ENCODE peak calls at places on chromosomes 5 and 9, in five cellular contexts. W, T, R, I and E are unnamed samples.

GRCh38 chr5:36874465-36874864 is 2.1 kb upstream of the NIPBL start:
- DNase-seq in W (no peak), T (no peak), R (no peak), I (peak), E (no peak)

GRCh38 chr9:96667363-96667728 is 12.2 kb upstream of the PRXL2C start:
- DNase-seq in W (no peak), T (no peak), R (no peak), I (no peak), E (no peak)

GRCh38 chr5:173968154-173968553 is 20.8 kb upstream of the C5orf47 start:
- DNase-seq in W (no peak), T (no peak), R (no peak), I (no peak), E (no peak)

GRCh38 chr5:64147849-64148441 is 17.7 kb upstream of the RNF180 start:
- DNase-seq in W (peak), T (peak), R (peak), I (peak), E (no peak)

GRCh38 chr5:35545190-35545589 is 72.5 kb upstream of the SPEF2 start:
- DNase-seq in W (no peak), T (no peak), R (no peak), I (no peak), E (no peak)

GRCh38 chr9:105681724-105682123 is 12.6 kb upstream of the TMEM38B start:
- DNase-seq in W (peak), T (peak), R (no peak), I (peak), E (no peak)

GRCh38 chr5:169860585-169860984 is 119.7 kb downstream of the INSYN2B start:
- DNase-seq in W (no peak), T (no peak), R (no peak), I (no peak), E (no peak)

GRCh38 chr9:137021979-137022619 is 5.9 kb downstream of the ABCA2 start:
- DNase-seq in W (peak), T (peak), R (peak), I (no peak), E (no peak)

GRCh38 chr9:130897105-130897751 is 616 bp upstream of the QRFP start:
- DNase-seq in W (no peak), T (no peak), R (no peak), I (no peak), E (no peak)

GRCh38 chr5:9361835-9362234 is 184.0 kb downstream of the SEMA5A start:
- DNase-seq in W (peak), T (peak), R (peak), I (peak), E (peak)

GRCh38 chr9:38067611-38067891 is 1.5 kb downstream of the SHB start:
- DNase-seq in W (no peak), T (no peak), R (no peak), I (no peak), E (no peak)

GRCh38 chr5:80507663-80508062 is 19.8 kb downstream of the FAM151B start:
- DNase-seq in W (no peak), T (no peak), R (no peak), I (no peak), E (no peak)

GRCh38 chr9:127904888-127905728 is 5.7 kb upstream of the ST6GALNAC6 start:
- DNase-seq in W (no peak), T (no peak), R (peak), I (no peak), E (no peak)

GRCh38 chr5:65126670-65127069 is 355.1 kb downstream of the ADAMTS6 start:
- DNase-seq in W (no peak), T (peak), R (no peak), I (peak), E (no peak)

GRCh38 chr5:74441616-74442015 is 198.9 kb downstream of the ENC1 start:
- DNase-seq in W (no peak), T (no peak), R (no peak), I (no peak), E (no peak)

GRCh38 chr5:56412601-56413379 is 179.7 kb upstream of the ANKRD55 start:
- DNase-seq in W (no peak), T (no peak), R (peak), I (no peak), E (no peak)

GRCh38 chr5:131258733-131259132 is 5.1 kb upstream of the CDC42SE2 start:
- DNase-seq in W (no peak), T (no peak), R (no peak), I (no peak), E (no peak)

GRCh38 chr9:87119328-87119881 is 172.1 kb upstream of the GAS1 start:
- DNase-seq in W (peak), T (peak), R (no peak), I (peak), E (no peak)

GRCh38 chr9:138028596-138028995 is 151.0 kb downstream of the CACNA1B start:
- DNase-seq in W (no peak), T (no peak), R (no peak), I (no peak), E (no peak)

GRCh38 chr9:134434896-134435506 is 108.7 kb downstream of the RXRA start:
- DNase-seq in W (peak), T (peak), R (peak), I (peak), E (peak)

GRCh38 chr9:37464426-37465248 is 613 bp downstream of the ZBTB5 start:
- DNase-seq in W (peak), T (peak), R (peak), I (peak), E (no peak)

GRCh38 chr5:171757853-171758535 is 27.6 kb upstream of the SMIM23 start:
- DNase-seq in W (peak), T (peak), R (no peak), I (peak), E (no peak)

GRCh38 chr5:180860273-180860886 is 696 bp downstream of the ZFP62 start:
- DNase-seq in W (no peak), T (no peak), R (peak), I (peak), E (no peak)

GRCh38 chr5:38601843-38602424 is 45.5 kb upstream of the LIFR start:
- DNase-seq in W (no peak), T (no peak), R (no peak), I (peak), E (peak)

GRCh38 chr5:179840321-179840720 is 18.3 kb downstream of the MRNIP start:
- DNase-seq in W (peak), T (no peak), R (no peak), I (no peak), E (no peak)

GRCh38 chr5:84383816-84384603 is 670 bp downstream of the EDIL3 start:
- DNase-seq in W (peak), T (peak), R (peak), I (peak), E (no peak)

GRCh38 chr5:136080483-136081180 is 51.8 kb downstream of the TGFBI start:
- DNase-seq in W (peak), T (peak), R (peak), I (peak), E (peak)

GRCh38 chr9:130235558-130236435 is 29.8 kb upstream of the HMCN2 start:
- DNase-seq in W (peak), T (peak), R (peak), I (peak), E (no peak)

GRCh38 chr5:155004138-155004744 is 9.3 kb upstream of the KIF4B start:
- DNase-seq in W (peak), T (peak), R (no peak), I (no peak), E (no peak)

GRCh38 chr5:18944771-18945170 is 1043.2 kb downstream of the CDH18 start:
- DNase-seq in W (no peak), T (no peak), R (no peak), I (peak), E (no peak)

GRCh38 chr5:133713746-133714145 is 101.4 kb upstream of the FSTL4 start:
- DNase-seq in W (no peak), T (no peak), R (no peak), I (no peak), E (no peak)

GRCh38 chr5:35159370-35159742 is 70.9 kb downstream of the PRLR start:
- DNase-seq in W (peak), T (peak), R (no peak), I (no peak), E (no peak)

GRCh38 chr9:69168709-69169217 is 5.3 kb upstream of the TJP2 start:
- DNase-seq in W (peak), T (peak), R (peak), I (no peak), E (no peak)

GRCh38 chr9:75683591-75683990 is 206.9 kb upstream of the PCSK5 start:
- DNase-seq in W (no peak), T (no peak), R (no peak), I (peak), E (no peak)

GRCh38 chr9:128820665-128821583 is 2.6 kb downstream of the ENDOG start:
- DNase-seq in W (no peak), T (no peak), R (no peak), I (no peak), E (no peak)

GRCh38 chr5:130061746-130062145 is 157.5 kb downstream of the CHSY3 start:
- DNase-seq in W (no peak), T (no peak), R (no peak), I (no peak), E (no peak)

GRCh38 chr9:98565152-98566135 is 143.3 kb downstream of the GABBR2 start:
- DNase-seq in W (no peak), T (no peak), R (peak), I (no peak), E (no peak)

DNA sequence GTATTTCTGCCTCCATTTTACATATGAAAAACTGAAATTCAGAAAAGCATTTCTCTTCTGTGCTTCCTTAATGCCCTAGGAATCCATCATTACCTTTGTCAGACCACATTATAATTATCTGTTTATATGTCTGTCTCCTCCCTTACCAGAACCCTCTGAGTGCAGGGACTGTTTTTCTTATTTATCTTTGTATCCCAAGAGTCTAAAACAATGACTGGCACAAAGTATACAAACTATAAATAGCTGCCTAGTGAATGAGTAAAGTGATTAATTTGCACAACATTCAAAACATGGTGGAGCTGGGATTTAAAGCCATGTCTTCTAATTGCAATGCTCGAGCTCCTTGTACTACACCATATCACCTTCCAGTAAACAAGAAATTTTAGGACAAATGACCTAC is 49.3 kb upstream of the HK3 start:
- DNase-seq in W (peak), T (no peak), R (no peak), I (no peak), E (no peak)
- TF ChIP-seq CTCF in W (no peak), T (no peak), R (no peak), I (no peak), E (no peak)

GRCh38 chr5:83034036-83034435 is 43.2 kb downstream of the TMEM167A start:
- DNase-seq in W (no peak), T (no peak), R (no peak), I (no peak), E (no peak)
- H3K4me3 ChIP-seq in W (no peak), T (no peak), R (no peak), I (no peak), E (no peak)

GRCh38 chr5:151631941-151632340 is 40.8 kb upstream of the FAT2 start:
- DNase-seq in W (no peak), T (no peak), R (no peak), I (no peak), E (no peak)

GRCh38 chr5:151632524-151632923 is 41.4 kb upstream of the FAT2 start:
- DNase-seq in W (peak), T (no peak), R (no peak), I (no peak), E (no peak)

GRCh38 chr5:151630088-151630487 is 39.0 kb upstream of the FAT2 start:
- DNase-seq in W (no peak), T (no peak), R (no peak), I (no peak), E (no peak)

GRCh38 chr5:151633892-151634291 is 42.8 kb upstream of the FAT2 start:
- DNase-seq in W (no peak), T (no peak), R (no peak), I (no peak), E (no peak)

DNA sequence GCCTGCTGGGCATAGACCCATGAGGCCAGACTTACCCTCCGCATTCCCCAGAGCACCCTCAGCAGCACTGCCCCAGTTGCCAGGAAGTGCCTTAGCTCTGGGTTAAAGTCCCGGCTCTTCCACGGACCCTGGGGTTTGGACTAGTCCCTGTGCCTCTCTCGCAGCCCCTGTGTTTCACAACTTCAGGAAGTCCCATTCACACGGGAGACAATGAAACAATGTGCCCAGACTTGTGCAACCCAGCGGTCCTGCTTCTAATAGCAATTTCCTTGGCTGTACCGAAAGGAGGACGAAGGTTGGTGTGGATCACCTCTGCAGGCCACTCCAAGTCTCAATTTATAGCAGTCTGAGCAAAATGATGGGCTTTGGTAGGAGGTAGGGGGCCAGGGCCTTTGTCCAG is 41.8 kb upstream of the FAT2 start:
- DNase-seq in W (no peak), T (no peak), R (no peak), I (no peak), E (no peak)
- TF ChIP-seq CTCF in W (no peak), T (no peak), R (no peak), I (no peak), E (no peak)

GRCh38 chr5:54799645-54800044 is 185.7 kb downstream of the ESM1 start:
- DNase-seq in W (no peak), T (no peak), R (no peak), I (no peak), E (no peak)
- H3K4me3 ChIP-seq in W (no peak), T (no peak), R (no peak), I (no peak), E (no peak)

DNA sequence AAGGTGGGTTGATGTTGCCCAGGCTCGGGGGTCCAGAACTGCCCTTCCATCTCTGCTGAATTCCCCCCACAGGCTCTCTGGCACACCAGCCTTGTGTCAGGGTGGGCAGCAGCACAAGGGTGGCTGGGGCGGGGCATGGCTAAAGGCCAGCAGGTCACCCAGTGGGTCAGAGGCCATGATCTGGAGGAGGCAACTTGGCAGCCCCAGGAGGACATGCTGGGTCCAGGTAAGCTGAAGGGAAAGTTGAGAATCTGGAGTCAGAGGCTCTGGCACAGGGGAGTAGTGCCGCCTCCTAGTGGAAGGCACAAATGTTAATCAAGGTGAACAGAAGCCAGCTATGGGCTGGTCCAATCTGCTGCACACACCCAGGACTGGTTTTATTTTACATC is 6.2 kb downstream of the TMEM8B start:
- DNase-seq in W (no peak), T (peak), R (peak), I (no peak), E (no peak)
- TF ChIP-seq CTCF in W (peak), T (peak), R (peak), I (peak), E (peak)

DNA sequence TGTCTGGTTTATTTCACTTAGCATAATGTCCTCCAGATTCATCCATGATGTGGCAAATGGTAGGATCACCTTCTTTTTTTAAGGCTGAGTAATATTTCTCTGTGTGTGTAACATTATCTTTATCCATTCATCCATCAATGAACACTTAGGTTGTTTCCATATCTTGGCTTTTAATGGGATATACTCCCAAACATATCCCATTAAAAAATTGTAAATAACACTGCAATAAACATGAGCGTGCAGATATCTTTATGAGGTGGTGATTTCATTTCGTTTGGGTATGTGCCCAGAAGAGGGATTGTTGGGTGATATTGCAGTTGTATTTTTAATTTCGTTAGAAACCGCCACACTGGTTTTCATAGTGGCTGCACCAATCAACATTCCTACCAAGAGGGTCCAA is 36.2 kb upstream of the UGCG start:
- DNase-seq in W (no peak), T (no peak), R (no peak), I (no peak), E (no peak)
- H3K4me3 ChIP-seq in W (no peak), T (no peak), R (no peak), I (no peak), E (no peak)

DNA sequence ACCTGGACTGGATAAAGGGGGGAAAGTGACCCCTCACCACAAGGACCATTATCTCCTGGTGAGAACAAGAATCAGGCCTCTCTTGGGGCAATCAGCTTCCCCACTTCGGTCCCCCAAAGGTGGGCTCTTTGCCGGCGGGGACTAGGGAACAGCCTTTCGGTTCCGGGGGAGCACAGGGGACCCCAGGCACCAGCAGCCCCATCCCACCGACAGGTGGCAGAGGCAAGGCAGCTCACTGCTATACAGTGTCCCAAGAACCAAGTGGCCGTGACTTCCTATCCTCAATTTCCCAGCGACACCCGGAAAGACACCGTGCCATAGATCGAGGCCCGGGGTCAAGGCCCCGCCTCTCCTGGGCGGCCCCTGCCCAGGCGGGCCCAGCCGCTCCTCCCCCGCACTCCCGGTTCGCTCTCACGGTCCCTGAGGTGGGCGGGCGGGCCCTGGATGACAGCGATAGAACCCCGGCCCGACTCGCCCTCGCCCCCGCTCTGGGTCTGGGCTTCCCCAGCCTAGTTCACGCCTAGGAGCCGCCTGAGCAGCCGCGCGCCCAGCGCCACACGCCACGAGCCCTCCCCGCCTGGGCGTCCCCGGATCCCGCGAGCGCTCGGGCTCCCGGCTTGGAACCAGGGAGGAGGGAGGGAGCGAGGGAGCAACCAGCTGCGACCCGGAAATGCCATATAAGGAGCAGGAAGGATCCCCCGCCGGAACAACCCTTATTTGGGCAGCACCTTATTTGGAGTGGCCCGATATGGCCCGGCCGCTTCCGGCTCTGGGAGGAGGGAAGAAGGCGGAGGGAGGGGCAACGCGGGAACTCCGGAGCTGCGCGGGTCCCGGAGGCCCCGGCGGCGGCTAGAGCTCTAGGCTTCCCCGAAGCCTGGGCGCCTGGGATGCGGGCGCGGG is 641 bp upstream of the EGR1 start:
- DNase-seq in W (peak), T (peak), R (peak), I (peak), E (peak)
- TF ChIP-seq CTCF in W (no peak), T (no peak), R (no peak), I (no peak), E (peak)

GRCh38 chr9:466749-467148 is 252.1 kb downstream of the DOCK8 start:
- DNase-seq in W (no peak), T (no peak), R (no peak), I (no peak), E (no peak)

GRCh38 chr9:470795-471194 is 256.1 kb downstream of the DOCK8 start:
- DNase-seq in W (peak), T (peak), R (no peak), I (no peak), E (no peak)

GRCh38 chr9:469672-470040 is 255.0 kb downstream of the DOCK8 start:
- DNase-seq in W (no peak), T (no peak), R (peak), I (no peak), E (no peak)

GRCh38 chr9:470041-470781 is 255.5 kb downstream of the DOCK8 start:
- DNase-seq in W (peak), T (peak), R (peak), I (peak), E (no peak)

GRCh38 chr9:468766-469496 is 254.3 kb downstream of the DOCK8 start:
- DNase-seq in W (peak), T (peak), R (peak), I (no peak), E (no peak)
- H3K4me3 ChIP-seq in W (no peak), T (no peak), R (peak), I (no peak), E (peak)